ENCODE peak calls at places on chromosomes 16 and 17, in nine cellular contexts. K, I, A, T, U, J, W, S and G are unnamed samples.

GRCh38 chr17:56085576-56086267 is 67.6 kb upstream of the ANKFN1 start:
- DNase-seq in K (no peak), I (no peak), A (no peak), T (no peak), U (no peak), J (no peak), W (no peak), S (no peak), G (no peak)

GRCh38 chr17:42183741-42184711 is 1.2 kb downstream of the HCRT start:
- DNase-seq in K (peak; percentile 80), I (peak; percentile 83), A (peak; percentile 26), T (peak; percentile 86), U (no peak), J (peak; percentile 63), W (peak; percentile 75), S (peak; percentile 89), G (peak; percentile 24)

GRCh38 chr16:1972490-1972877 is 631 bp downstream of the TBL3 start:
- DNase-seq in K (peak; percentile 12), I (peak; percentile 16), A (no peak), T (peak; percentile 27), U (no peak), J (no peak), W (no peak), S (no peak), G (no peak)

GRCh38 chr17:45243750-45244149 is 18.1 kb downstream of the SPATA32 start:
- DNase-seq in K (no peak), I (peak; percentile 82), A (no peak), T (no peak), U (no peak), J (no peak), W (no peak), S (peak; percentile 82), G (no peak)

GRCh38 chr16:84319146-84319760 is 24.6 kb downstream of the WFDC1 start:
- DNase-seq in K (no peak), I (no peak), A (no peak), T (no peak), U (no peak), J (no peak), W (no peak), S (no peak), G (no peak)

GRCh38 chr17:76893623-76894358 is 25.6 kb downstream of the MGAT5B start:
- DNase-seq in K (no peak), I (no peak), A (no peak), T (peak; percentile 23), U (no peak), J (no peak), W (no peak), S (no peak), G (no peak)

GRCh38 chr16:2985893-2986355 is 5.7 kb upstream of the PKMYT1 start:
- DNase-seq in K (peak; percentile 68), I (no peak), A (no peak), T (peak; percentile 56), U (no peak), J (no peak), W (peak; percentile 91), S (no peak), G (no peak)

GRCh38 chr16:85746431-85747227 is 4.3 kb downstream of the C16orf74 start:
- DNase-seq in K (no peak), I (peak; percentile 65), A (peak; percentile 89), T (no peak), U (no peak), J (peak; percentile 44), W (no peak), S (no peak), G (no peak)

GRCh38 chr17:60383379-60383778 is 8.6 kb downstream of the USP32 start:
- DNase-seq in K (no peak), I (no peak), A (no peak), T (peak; percentile 61), U (no peak), J (no peak), W (no peak), S (no peak), G (no peak)

GRCh38 chr16:35102780-35103403 is 1643.5 kb downstream of the TP53TG3F start:
- DNase-seq in K (no peak), I (no peak), A (no peak), T (no peak), U (no peak), J (no peak), W (no peak), S (no peak), G (no peak)

GRCh38 chr17:18916816-18917496 is 35.0 kb upstream of the SLC5A10 start:
- DNase-seq in K (no peak), I (no peak), A (no peak), T (no peak), U (no peak), J (peak; percentile 45), W (no peak), S (no peak), G (no peak)

GRCh38 chr17:3030096-3030495 is 33.3 kb downstream of the OR1D5 start:
- DNase-seq in K (no peak), I (no peak), A (no peak), T (peak; percentile 38), U (no peak), J (peak; percentile 89), W (no peak), S (no peak), G (no peak)

GRCh38 chr17:7561028-7561575 is 617 bp upstream of the SENP3 start:
- DNase-seq in K (peak; percentile 90), I (peak; percentile 97), A (peak; percentile 71), T (peak; percentile 95), U (peak; percentile 91), J (peak; percentile 76), W (peak; percentile 95), S (peak; percentile 96), G (peak; percentile 92)

GRCh38 chr17:7563115-7563869 is 1.6 kb downstream of the SENP3 start:
- DNase-seq in K (no peak), I (no peak), A (no peak), T (no peak), U (no peak), J (no peak), W (no peak), S (no peak), G (no peak)

GRCh38 chr17:7562208-7562605 is 488 bp downstream of the SENP3 start:
- DNase-seq in K (no peak), I (no peak), A (no peak), T (no peak), U (no peak), J (no peak), W (no peak), S (no peak), G (no peak)

GRCh38 chr17:7560172-7561027 is 1.3 kb upstream of the SENP3 start:
- DNase-seq in K (peak; percentile 59), I (peak; percentile 87), A (no peak), T (peak; percentile 69), U (peak; percentile 55), J (peak; percentile 49), W (peak; percentile 84), S (peak; percentile 82), G (peak; percentile 48)

GRCh38 chr17:7561589-7562207 is at the start of gene SENP3:
- DNase-seq in K (peak; percentile 92), I (peak; percentile 93), A (peak; percentile 73), T (peak; percentile 94), U (peak; percentile 83), J (peak; percentile 88), W (peak; percentile 93), S (peak; percentile 93), G (peak; percentile 90)
- TF ChIP-seq POLR2A in K (no peak), I (peak; percentile 62), A (no peak), T (no peak), U (no peak), J (no peak), W (peak; percentile 48), S (peak; percentile 39), G (peak; percentile 54)

DNA sequence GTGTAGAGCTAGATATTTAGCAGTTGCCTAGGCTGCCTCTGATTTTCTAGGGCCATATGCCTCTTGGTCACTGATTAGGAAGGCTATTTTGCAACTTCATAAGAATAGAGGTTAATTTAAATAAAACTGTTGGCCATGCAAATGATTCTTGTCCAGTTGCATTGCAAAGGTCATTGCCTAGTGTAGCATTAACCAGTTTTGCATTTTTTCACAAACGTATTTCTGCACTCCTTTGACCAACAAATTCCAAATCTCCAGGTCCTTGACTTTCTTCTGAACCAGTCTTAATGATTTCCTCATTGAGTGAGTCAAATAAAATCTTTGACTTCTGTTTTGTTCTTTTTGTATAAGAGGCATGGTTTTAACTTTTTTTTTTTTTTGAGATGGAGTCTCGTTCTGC is 33.5 kb downstream of the ERCC4 start:
- DNase-seq in K (no peak), I (no peak), A (no peak), T (no peak), U (no peak), J (no peak), W (no peak), S (no peak), G (no peak)
- H3K27ac ChIP-seq in K (no peak overlapping the region), I (no peak overlapping the region), A (no peak overlapping the region), T (no peak overlapping the region), U (no peak overlapping the region), J (no peak overlapping the region), W (no peak overlapping the region), S (no peak overlapping the region), G (no peak overlapping the region)

DNA sequence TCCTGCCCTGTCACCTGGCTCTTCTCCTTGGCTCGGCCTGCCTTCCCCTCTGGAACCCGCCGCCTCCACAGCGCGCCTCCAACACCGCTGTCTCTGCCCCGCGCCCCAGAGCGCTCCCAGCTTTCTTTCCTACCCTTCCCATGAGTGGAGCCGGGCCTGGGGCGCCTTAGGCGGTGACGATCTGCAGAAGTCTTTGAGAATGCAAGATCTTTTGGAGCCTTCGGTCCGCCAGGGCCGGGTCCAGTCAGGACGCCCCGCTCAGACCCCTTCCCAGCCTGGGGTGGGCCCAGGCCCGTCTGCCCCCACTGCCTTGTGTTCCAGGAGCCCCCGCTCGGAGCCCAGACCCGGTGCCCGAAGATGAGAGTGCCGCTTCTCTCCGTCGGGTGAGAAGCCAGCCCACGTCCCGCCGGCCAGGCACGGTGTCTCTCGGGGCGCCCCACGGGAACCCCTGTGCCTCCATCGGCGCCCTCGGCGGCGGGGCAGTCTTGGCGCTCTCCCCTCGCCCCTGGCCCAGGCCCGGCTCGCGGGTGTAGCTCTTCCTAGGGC is 40.0 kb downstream of the MRM1 start:
- DNase-seq in K (no peak), I (no peak), A (no peak), T (no peak), U (no peak), J (no peak), W (no peak), S (no peak), G (no peak)
- H3K27me3 ChIP-seq in K (peaks cover 69% of the 10 kb centered on the region), I (peaks cover 85% of the 10 kb centered on the region), A (no peaks in the 10 kb centered on the region), T (peaks cover 46% of the 10 kb centered on the region), U (peaks cover 76% of the 10 kb centered on the region), J (peaks cover 89% of the 10 kb centered on the region), W (no peaks in the 10 kb centered on the region), S (no peaks in the 10 kb centered on the region), G (peaks cover 29% of the 10 kb centered on the region)

DNA sequence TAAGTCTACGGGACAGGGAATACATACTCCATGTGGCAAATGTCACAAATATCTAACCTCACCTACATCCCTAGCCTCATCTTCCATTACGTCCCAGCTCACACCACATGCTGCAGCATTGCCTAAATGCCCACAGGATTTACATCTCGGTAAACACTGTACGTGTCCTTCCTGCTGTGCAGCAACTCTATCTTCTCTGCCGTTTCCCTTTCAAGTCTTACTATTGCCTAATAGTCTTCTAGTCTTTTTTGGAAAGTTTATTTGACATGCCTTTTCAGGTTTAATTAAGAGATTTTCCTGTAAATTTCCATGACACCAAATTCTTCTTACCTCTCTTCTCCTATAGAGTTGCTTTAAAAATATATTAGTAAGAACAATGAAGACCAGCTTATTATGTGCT is 120.5 kb downstream of the HS3ST4 start:
- DNase-seq in K (no peak), I (no peak), A (no peak), T (no peak), U (no peak), J (no peak), W (no peak), S (no peak), G (no peak)
- TF ChIP-seq POLR2A in K (no peak), I (no peak), A (no peak), T (no peak), U (no peak), J (no peak), W (no peak), S (no peak), G (no peak)

GRCh38 chr16:28188085-28188916 is 23.5 kb downstream of the XPO6 start:
- DNase-seq in K (no peak), I (no peak), A (no peak), T (no peak), U (no peak), J (peak; percentile 89), W (no peak), S (no peak), G (no peak)
- H3K27ac ChIP-seq in K (no peak overlapping the region), I (peak overlapping the region; percentile 43), A (no peak overlapping the region), T (no peak overlapping the region), U (no peak overlapping the region), J (peak overlapping the region; percentile 98), W (no peak overlapping the region), S (peak overlapping the region; percentile 78), G (no peak overlapping the region)